ENCODE peak calls at places on chromosomes 12 and 14, in four cellular contexts. V is fibroblast of lung; M is ascending aorta; X is activated CD8-positive, alpha-beta T cell treated with anti-CD3 and anti-CD28 coated beads for 36 hours. B is an unnamed sample.

GRCh38 chr12:47791874-47792273 is 18.8 kb downstream of the SLC48A1 start:
- DNase-seq in V (no peak), M (no peak), X (no peak), B (no peak)

GRCh38 chr12:2198088-2198501 is 145.3 kb downstream of the CACNA1C start:
- DNase-seq in V (peak; percentile 91), M (no peak), X (no peak), B (no peak)

GRCh38 chr12:15193927-15194326 is 27.3 kb downstream of the RERG start:
- DNase-seq in V (peak; percentile 28), M (no peak), X (no peak), B (no peak)

GRCh38 chr12:98418357-98419075 is 96.9 kb upstream of the TMPO start:
- DNase-seq in V (peak; percentile 99), M (peak; percentile 60), X (no peak), B (no peak)

GRCh38 chr12:33429468-33429867 is 10.2 kb downstream of the SYT10 start:
- DNase-seq in V (no peak), M (no peak), X (no peak), B (no peak)

GRCh38 chr12:89418228-89418910 is 66.1 kb upstream of the DUSP6 start:
- DNase-seq in V (no peak), M (peak; percentile 9), X (no peak), B (no peak)

GRCh38 chr14:94113490-94113889 is 3.0 kb downstream of the IFI27 start:
- DNase-seq in V (peak; percentile 66), M (no peak), X (no peak), B (no peak)

GRCh38 chr12:642633-643477 is 20.4 kb downstream of the NINJ2 start:
- DNase-seq in V (peak; percentile 74), M (no peak), X (peak; percentile 82), B (peak; percentile 70)

GRCh38 chr12:109480356-109480755 is 2.9 kb downstream of the UBE3B start:
- DNase-seq in V (no peak), M (no peak), X (no peak), B (no peak)

GRCh38 chr12:80813820-80814219 is 97.1 kb downstream of the MYF5 start:
- DNase-seq in V (no peak), M (no peak), X (no peak), B (no peak)

GRCh38 chr12:42779186-42779859 is 189.8 kb upstream of the PRICKLE1 start:
- DNase-seq in V (peak; percentile 47), M (no peak), X (no peak), B (no peak)

GRCh38 chr12:27967551-27968054 is 4.9 kb downstream of the PTHLH start:
- DNase-seq in V (peak; percentile 36), M (no peak), X (no peak), B (no peak)

GRCh38 chr12:46442239-46442638 is 69.7 kb upstream of the SLC38A2 start:
- DNase-seq in V (peak; percentile 68), M (no peak), X (no peak), B (no peak)

GRCh38 chr12:119868992-119869391 is 8.1 kb downstream of the CIT start:
- DNase-seq in V (peak; percentile 32), M (no peak), X (no peak), B (no peak)

GRCh38 chr12:128578045-128578444 is 245.7 kb downstream of the SLC15A4 start:
- DNase-seq in V (no peak), M (no peak), X (no peak), B (no peak)

GRCh38 chr12:47844264-47845020 is 24.7 kb upstream of the HDAC7 start:
- DNase-seq in V (no peak), M (no peak), X (no peak), B (no peak)

GRCh38 chr12:39586811-39587210 is 32.8 kb downstream of the ABCD2 start:
- DNase-seq in V (no peak), M (no peak), X (no peak), B (no peak)

GRCh38 chr14:50013198-50013918 is 103.0 kb downstream of the VCPKMT start:
- DNase-seq in V (peak; percentile 80), M (no peak), X (no peak), B (no peak)

GRCh38 chr12:115820661-115821060 is 456.8 kb downstream of the MED13L start:
- DNase-seq in V (no peak), M (no peak), X (no peak), B (no peak)

GRCh38 chr14:99966436-99966835 is 98.8 kb upstream of the EVL start:
- DNase-seq in V (no peak), M (no peak), X (no peak), B (no peak)

GRCh38 chr12:97151481-97151880 is 244.4 kb downstream of the NEDD1 start:
- DNase-seq in V (peak; percentile 96), M (no peak), X (no peak), B (no peak)

GRCh38 chr14:92546347-92547053 is 32.9 kb downstream of the RIN3 start:
- DNase-seq in V (peak; percentile 73), M (no peak), X (no peak), B (no peak)

GRCh38 chr12:30631710-30632109 is 64.0 kb downstream of the IPO8 start:
- DNase-seq in V (no peak), M (no peak), X (no peak), B (no peak)

GRCh38 chr12:94100990-94101901 is 47.1 kb upstream of the PLXNC1 start:
- DNase-seq in V (peak; percentile 64), M (no peak), X (peak; percentile 81), B (peak; percentile 60)

GRCh38 chr12:89863332-89863938 is 154.8 kb upstream of the ATP2B1 start:
- DNase-seq in V (no peak), M (no peak), X (peak; percentile 82), B (no peak)

DNA sequence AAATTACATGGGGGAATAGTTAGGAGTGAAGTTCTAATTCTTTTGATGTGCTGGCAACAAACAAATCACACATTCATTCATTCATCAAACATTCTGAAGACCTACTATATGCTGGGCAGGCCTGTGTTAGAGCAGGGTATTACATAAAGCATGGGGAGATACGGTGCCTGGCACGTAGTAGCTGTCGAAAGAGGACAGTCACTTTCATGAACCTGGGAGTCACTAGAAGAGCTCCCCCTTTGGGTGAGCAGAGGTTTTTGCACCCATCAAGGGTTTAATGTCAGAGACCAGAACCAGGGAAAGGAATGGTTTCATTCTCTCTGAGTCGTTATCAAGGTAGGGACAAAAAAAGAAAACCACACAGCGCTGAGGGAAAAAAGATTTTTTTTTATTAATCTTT is 10.0 kb downstream of the LHX5 start:
- DNase-seq in V (no peak), M (no peak), X (no peak), B (no peak)
- TF ChIP-seq CTCF in V (peak; percentile 48), M (no peak), X (no peak), B (no peak)

GRCh38 chr12:118357327-118358007 is 15.2 kb downstream of the TAOK3 start:
- DNase-seq in V (peak; percentile 36), M (no peak), X (peak; percentile 77), B (peak; percentile 85)
- TF ChIP-seq CTCF in V (no peak), M (no peak), X (peak; percentile 72), B (peak; percentile 72)

GRCh38 chr14:86035882-86036281 is 505.9 kb downstream of the FLRT2 start:
- DNase-seq in V (no peak), M (no peak), X (peak; percentile 10), B (no peak)

DNA sequence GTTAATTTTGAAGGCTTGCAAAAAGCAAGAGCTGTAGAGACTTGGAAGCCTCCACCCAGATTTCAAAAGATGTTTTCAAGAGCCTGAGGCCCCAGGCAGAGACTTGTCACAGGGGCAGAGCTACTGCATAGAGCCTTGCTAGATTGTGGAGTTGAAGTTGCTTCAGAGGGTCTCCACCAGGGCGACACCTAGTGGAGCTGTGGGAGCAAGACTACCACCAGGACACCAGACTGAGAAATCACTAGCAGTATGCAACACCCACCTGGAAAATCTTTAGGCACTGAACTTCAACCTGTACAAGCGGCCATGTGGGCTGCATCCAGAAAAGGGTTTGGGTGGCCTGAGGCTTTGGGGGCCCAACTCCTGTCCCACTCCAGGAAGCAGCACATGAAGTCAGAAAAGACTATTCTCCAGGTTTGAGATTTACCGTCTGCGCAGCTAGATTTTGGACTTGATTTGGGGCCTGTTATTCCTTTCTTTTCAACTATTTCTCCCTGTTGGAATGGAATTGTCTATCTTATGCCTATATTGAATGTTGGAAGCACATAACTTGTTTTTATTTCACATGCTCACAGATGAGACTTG is 508.5 kb downstream of the FLRT2 start:
- DNase-seq in V (peak; percentile 33), M (no peak), X (peak; percentile 62), B (no peak)
- TF ChIP-seq CTCF in V (peak; percentile 61), M (no peak), X (peak; percentile 65), B (peak; percentile 89)

GRCh38 chr12:95943231-95943842 is at the start of gene AMDHD1:
- DNase-seq in V (peak; percentile 61), M (no peak), X (peak; percentile 68), B (peak; percentile 49)
- TF ChIP-seq CTCF in V (peak; percentile 5), M (peak; percentile 16), X (peak; percentile 49), B (peak; percentile 16)